ENCODE peak calls at places on chromosomes 13 and 19, in five cellular contexts. B is transverse colon, K is ascending aorta, Q is PC-3, G is fibroblast of lung. M is an unnamed sample.
A peak's percentile ranks its signal among the peaks of the same experiment; 100 is the strongest.

GRCh38 chr19:3346677-3347353 is 19.6 kb upstream of the NFIC start:
- DNase-seq in B (peak; percentile 69), K (peak; percentile 91), Q (no peak), G (peak; percentile 87), M (peak; percentile 32)

GRCh38 chr13:113216165-113217056 is 7.0 kb downstream of the CUL4A start:
- DNase-seq in B (peak; percentile 26), K (peak; percentile 56), Q (peak; percentile 73), G (peak; percentile 70), M (peak; percentile 61)

GRCh38 chr13:40052954-40053353 is 397.5 kb downstream of the COG6 start:
- DNase-seq in B (no peak), K (no peak), Q (no peak), G (no peak), M (no peak)

GRCh38 chr19:9939301-9939913 is 3.1 kb upstream of the OLFM2 start:
- DNase-seq in B (no peak), K (no peak), Q (peak; percentile 29), G (peak; percentile 39), M (peak; percentile 30)

GRCh38 chr13:90868321-90868920 is 479.1 kb upstream of the MIR17HG start:
- DNase-seq in B (no peak), K (no peak), Q (peak; percentile 49), G (peak; percentile 55), M (peak; percentile 28)

GRCh38 chr13:43089912-43090498 is 66.6 kb downstream of the DNAJC15 start:
- DNase-seq in B (no peak), K (no peak), Q (no peak), G (no peak), M (no peak)

GRCh38 chr19:13089139-13089856 is 13.4 kb downstream of the LYL1 start:
- DNase-seq in B (no peak), K (peak; percentile 68), Q (peak; percentile 43), G (no peak), M (no peak)

GRCh38 chr13:24148414-24149305 is 11.9 kb upstream of the SPATA13 start:
- DNase-seq in B (peak; percentile 62), K (no peak), Q (peak; percentile 98), G (peak; percentile 97), M (peak; percentile 94)

GRCh38 chr19:17721821-17722220 is 2.5 kb downstream of the MAP1S start:
- DNase-seq in B (no peak), K (peak; percentile 72), Q (peak; percentile 19), G (no peak), M (no peak)

GRCh38 chr13:66508153-66508909 is 721.8 kb downstream of the PCDH9 start:
- DNase-seq in B (no peak), K (no peak), Q (no peak), G (peak; percentile 18), M (peak; percentile 14)

GRCh38 chr13:43307921-43308433 is 284.6 kb downstream of the DNAJC15 start:
- DNase-seq in B (peak; percentile 75), K (peak; percentile 75), Q (peak; percentile 16), G (peak; percentile 86), M (peak; percentile 97)

GRCh38 chr19:16726916-16727315 is 7.3 kb downstream of the NWD1 start:
- DNase-seq in B (no peak), K (no peak), Q (no peak), G (no peak), M (no peak)

GRCh38 chr13:22412452-22412851 is 741.6 kb downstream of the FGF9 start:
- DNase-seq in B (no peak), K (no peak), Q (no peak), G (no peak), M (no peak)

GRCh38 chr19:16112778-16113177 is 1.1 kb downstream of the RAB8A start:
- DNase-seq in B (no peak), K (no peak), Q (no peak), G (no peak), M (no peak)

GRCh38 chr13:63393112-63393511 is 1977.5 kb upstream of the PCDH20 start:
- DNase-seq in B (no peak), K (no peak), Q (no peak), G (no peak), M (no peak)

GRCh38 chr13:40205771-40206240 is 460.6 kb downstream of the FOXO1 start:
- DNase-seq in B (no peak), K (no peak), Q (no peak), G (no peak), M (no peak)

GRCh38 chr19:48390188-48391099 is 907 bp downstream of the KDELR1 start:
- DNase-seq in B (peak; percentile 75), K (peak; percentile 79), Q (no peak), G (peak; percentile 61), M (peak; percentile 65)

GRCh38 chr19:30090963-30091362 is 148.9 kb downstream of the URI1 start:
- DNase-seq in B (no peak), K (no peak), Q (no peak), G (no peak), M (no peak)

GRCh38 chr13:27476943-27477681 is 26.7 kb upstream of the MTIF3 start:
- DNase-seq in B (no peak), K (no peak), Q (peak; percentile 89), G (peak; percentile 64), M (no peak)

GRCh38 chr13:76894401-76895110 is 8.4 kb upstream of the KCTD12 start:
- DNase-seq in B (no peak), K (no peak), Q (peak; percentile 62), G (no peak), M (no peak)

GRCh38 chr13:101127741-101128353 is 288.5 kb downstream of the NALCN start:
- DNase-seq in B (no peak), K (no peak), Q (peak; percentile 72), G (peak; percentile 62), M (peak; percentile 55)

GRCh38 chr19:53076984-53077383 is 26.2 kb downstream of the ZNF160 start:
- DNase-seq in B (peak; percentile 18), K (no peak), Q (peak; percentile 13), G (peak; percentile 55), M (peak; percentile 65)

GRCh38 chr13:27172495-27172842 is 858 bp upstream of the USP12 start:
- DNase-seq in B (no peak), K (no peak), Q (peak; percentile 43), G (no peak), M (no peak)

GRCh38 chr13:73698859-73699258 is 435.3 kb downstream of the KLF12 start:
- DNase-seq in B (no peak), K (no peak), Q (no peak), G (no peak), M (peak; percentile 5)

GRCh38 chr13:110306960-110307696 is at the start of the genes COL4A1 and COL4A2:
- DNase-seq in B (peak; percentile 61), K (peak; percentile 88), Q (peak; percentile 65), G (peak; percentile 71), M (peak; percentile 87)

GRCh38 chr13:24215732-24216131 is 55.2 kb downstream of the SPATA13 start:
- DNase-seq in B (no peak), K (no peak), Q (peak; percentile 37), G (peak; percentile 52), M (peak; percentile 33)

GRCh38 chr19:3474015-3474414 is 6.3 kb downstream of the SMIM24 start:
- DNase-seq in B (peak; percentile 54), K (no peak), Q (no peak), G (no peak), M (no peak)

GRCh38 chr13:54628383-54628782 is 1599.8 kb downstream of the OLFM4 start:
- DNase-seq in B (no peak), K (no peak), Q (peak; percentile 17), G (no peak), M (no peak)

GRCh38 chr13:22698477-22698876 is 482.3 kb upstream of the SGCG start:
- DNase-seq in B (no peak), K (no peak), Q (no peak), G (no peak), M (no peak)

GRCh38 chr13:51687928-51688714 is 103.9 kb downstream of the WDFY2 start:
- DNase-seq in B (no peak), K (no peak), Q (no peak), G (no peak), M (no peak)

GRCh38 chr13:40776681-40777165 is 5.7 kb upstream of the MRPS31 start:
- DNase-seq in B (peak; percentile 56), K (no peak), Q (peak; percentile 54), G (peak; percentile 23), M (peak; percentile 52)

DNA sequence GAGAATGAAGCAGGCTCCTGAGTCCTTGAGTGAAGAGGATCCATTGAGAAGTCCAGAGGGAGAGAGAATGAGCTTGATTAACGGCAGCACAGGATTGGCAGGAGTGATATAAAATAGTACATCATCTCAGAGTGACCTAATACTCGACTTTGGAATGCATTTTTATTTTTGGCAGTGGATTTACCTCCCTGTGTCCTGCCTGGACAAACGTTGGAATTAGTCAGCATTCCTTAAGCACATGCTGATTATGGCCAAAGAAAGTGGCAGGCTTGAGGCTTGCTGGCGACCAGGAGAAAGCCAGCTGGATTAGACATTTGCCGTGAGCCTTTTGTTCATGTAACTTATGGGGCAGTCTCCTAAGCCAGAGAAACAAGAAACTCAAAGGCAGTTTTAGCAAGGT is 22.9 kb downstream of the LRCH1 start:
- DNase-seq in B (no peak), K (peak; percentile 79), Q (peak; percentile 53), G (peak; percentile 75), M (peak; percentile 56)
- H3K4me3 ChIP-seq in B (no peak overlapping the region), K (no peak overlapping the region), Q (no peak overlapping the region), G (no peak overlapping the region), M (no peak overlapping the region)

GRCh38 chr13:80132741-80133601 is 208.0 kb downstream of the SPRY2 start:
- DNase-seq in B (peak; percentile 77), K (peak; percentile 86), Q (peak; percentile 45), G (peak; percentile 65), M (peak; percentile 97)

GRCh38 chr13:80134360-80134759 is 206.6 kb downstream of the SPRY2 start:
- DNase-seq in B (no peak), K (no peak), Q (no peak), G (no peak), M (no peak)

GRCh38 chr13:80133631-80134083 is 207.3 kb downstream of the SPRY2 start:
- DNase-seq in B (peak; percentile 15), K (no peak), Q (no peak), G (no peak), M (no peak)

GRCh38 chr13:80126382-80127068 is 214.4 kb downstream of the SPRY2 start:
- DNase-seq in B (no peak), K (no peak), Q (no peak), G (no peak), M (no peak)

DNA sequence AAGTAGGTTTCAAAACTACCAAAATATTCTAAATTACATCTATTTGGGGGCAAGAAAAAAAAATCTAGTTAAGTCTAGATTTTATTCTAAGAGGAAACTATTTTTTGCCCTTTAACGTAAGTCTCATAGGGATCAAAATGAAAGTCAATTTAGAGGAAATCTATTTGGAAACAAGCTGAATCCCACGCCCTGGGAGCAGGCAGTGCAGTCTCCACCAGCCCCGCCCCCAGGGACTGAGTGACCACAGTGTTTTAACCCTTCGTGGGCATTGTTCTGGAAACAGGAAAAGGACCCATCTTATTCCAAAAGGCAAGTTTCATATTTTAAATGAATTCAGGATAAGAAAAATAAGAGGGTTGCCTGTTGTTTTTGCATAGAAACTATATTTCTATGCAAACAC is 209.7 kb downstream of the SPRY2 start:
- DNase-seq in B (peak; percentile 81), K (peak; percentile 78), Q (peak; percentile 47), G (peak; percentile 78), M (peak; percentile 84)
- H3K4me3 ChIP-seq in B (peak overlapping the region; percentile 24), K (peak overlapping the region; percentile 35), Q (peak overlapping the region; percentile 69), G (peak overlapping the region; percentile 64), M (peak overlapping the region; percentile 47)

GRCh38 chr19:4759388-4760284 is 31.9 kb upstream of the FEM1A start:
- DNase-seq in B (peak; percentile 93), K (peak; percentile 88), Q (peak; percentile 79), G (peak; percentile 82), M (peak; percentile 83)
- H3K4me3 ChIP-seq in B (no peak overlapping the region), K (peak overlapping the region; percentile 30), Q (peak overlapping the region; percentile 57), G (no peak overlapping the region), M (peak overlapping the region; percentile 41)

DNA sequence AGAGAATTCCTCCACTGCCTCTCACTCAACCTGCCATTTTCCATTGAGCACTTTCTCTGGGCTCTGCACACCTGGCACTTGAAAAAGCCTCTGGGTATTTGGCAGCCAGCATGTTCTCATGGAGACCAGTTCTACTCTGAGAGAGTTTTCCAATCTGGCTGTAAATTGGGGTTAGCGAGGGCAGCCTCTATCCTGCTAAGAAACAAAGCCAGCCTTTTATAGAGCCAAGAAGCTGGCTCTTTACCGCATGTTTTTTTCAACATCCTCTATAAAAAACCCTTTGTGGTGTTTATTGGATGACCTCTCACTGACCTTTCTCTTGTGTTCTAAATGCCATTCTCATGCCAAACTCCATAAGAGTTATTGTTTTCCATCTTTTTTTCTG is 52.6 kb upstream of the RCBTB2 start:
- DNase-seq in B (peak; percentile 31), K (no peak), Q (peak; percentile 89), G (peak; percentile 50), M (peak; percentile 54)
- H3K4me3 ChIP-seq in B (no peak overlapping the region), K (no peak overlapping the region), Q (no peak overlapping the region), G (no peak overlapping the region), M (no peak overlapping the region)